ENCODE peak calls at places on chromosome 13, in six cellular contexts. J is heart left ventricle, P is heart right ventricle, F is mesenchymal stem cell, W is lower lobe of right lung, T is vagina. B is an unnamed sample. For H3K4me1 and H3K36me3, the result is how much of the 10 kb centered on the place peaks cover.

GRCh38 chr13:23963947-23964346 is 66.6 kb upstream of the C1QTNF9B start:
- DNase-seq in J (no peak), P (no peak), F (peak), W (no peak), T (no peak), B (no peak)

GRCh38 chr13:24218977-24219376 is 58.5 kb downstream of the SPATA13 start:
- DNase-seq in J (no peak), P (no peak), F (no peak), W (no peak), T (no peak), B (no peak)

GRCh38 chr13:23921451-23921888 is 24.2 kb upstream of the C1QTNF9B start:
- DNase-seq in J (no peak), P (no peak), F (peak), W (no peak), T (no peak), B (no peak)

GRCh38 chr13:93996471-93996870 is 483.0 kb downstream of the DCT start:
- DNase-seq in J (no peak), P (no peak), F (no peak), W (no peak), T (no peak), B (no peak)

GRCh38 chr13:95317037-95317989 is 16.1 kb upstream of the ABCC4 start:
- DNase-seq in J (no peak), P (no peak), F (peak), W (no peak), T (no peak), B (no peak)

GRCh38 chr13:43676320-43676719 is 110.5 kb downstream of the ENOX1 start:
- DNase-seq in J (no peak), P (no peak), F (no peak), W (no peak), T (no peak), B (no peak)

GRCh38 chr13:65605386-65605785 is 1624.8 kb downstream of the PCDH9 start:
- DNase-seq in J (no peak), P (no peak), F (peak), W (no peak), T (no peak), B (no peak)

GRCh38 chr13:27274631-27275030 is 4.0 kb downstream of the RASL11A start:
- DNase-seq in J (no peak), P (no peak), F (no peak), W (no peak), T (no peak), B (no peak)

GRCh38 chr13:76887070-76887563 is 912 bp upstream of the KCTD12 start:
- DNase-seq in J (peak), P (peak), F (no peak), W (no peak), T (no peak), B (no peak)

GRCh38 chr13:24463078-24463477 is 49.5 kb downstream of the PARP4 start:
- DNase-seq in J (no peak), P (no peak), F (no peak), W (no peak), T (no peak), B (no peak)

DNA sequence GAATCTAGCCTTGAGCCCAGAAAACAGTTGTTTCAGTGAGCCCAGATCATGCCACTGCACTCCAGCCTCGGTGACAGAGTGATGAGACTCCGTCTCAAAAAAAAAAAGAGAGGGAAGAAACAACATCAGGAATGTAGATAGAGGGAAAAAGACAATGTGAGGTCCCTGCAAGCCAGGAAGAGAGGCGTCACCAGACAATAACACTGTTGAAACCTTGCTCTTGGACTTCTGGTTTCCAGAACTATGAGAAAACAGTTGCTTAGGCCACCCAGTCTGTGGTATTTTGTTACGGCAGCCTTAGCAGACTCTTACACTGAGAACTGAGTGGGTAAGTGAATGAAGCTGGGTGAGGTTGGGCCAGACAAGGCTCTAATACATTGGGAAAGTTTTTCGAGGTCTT is 64.1 kb downstream of the TNFSF11 start:
- DNase-seq in J (no peak), P (no peak), F (no peak), W (no peak), T (no peak), B (no peak)
- H3K4me3 ChIP-seq in J (no peak), P (no peak), F (no peak), W (no peak), T (no peak), B (no peak)

GRCh38 chr13:46571189-46571901 is 18.4 kb downstream of the LRCH1 start:
- DNase-seq in J (no peak), P (no peak), F (peak), W (no peak), T (no peak), B (no peak)

GRCh38 chr13:46570273-46570672 is 17.3 kb downstream of the LRCH1 start:
- DNase-seq in J (no peak), P (no peak), F (no peak), W (no peak), T (no peak), B (no peak)

GRCh38 chr13:46567671-46568070 is 14.7 kb downstream of the LRCH1 start:
- DNase-seq in J (no peak), P (no peak), F (no peak), W (no peak), T (no peak), B (no peak)

GRCh38 chr13:46571941-46572340 is 19.0 kb downstream of the LRCH1 start:
- DNase-seq in J (no peak), P (no peak), F (no peak), W (no peak), T (no peak), B (no peak)

DNA sequence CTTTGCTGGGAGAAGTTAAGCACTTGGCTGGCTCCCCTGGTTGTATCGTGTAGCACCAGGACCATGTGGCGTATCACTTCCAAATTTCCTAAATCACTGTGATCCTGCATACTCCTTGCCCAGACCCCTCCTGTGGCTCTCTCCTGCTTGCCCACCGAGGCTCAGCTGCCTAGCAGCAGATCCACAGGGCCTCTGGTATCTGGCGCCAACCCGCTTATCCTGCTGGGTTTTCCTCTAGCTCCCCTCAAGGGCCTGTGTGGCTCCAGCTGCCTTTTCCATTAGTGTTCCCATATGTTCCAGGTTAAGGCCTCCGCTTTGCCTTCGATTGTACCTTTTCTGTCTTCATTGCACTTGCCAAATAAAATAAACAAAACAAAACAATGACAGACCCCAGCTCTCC is 16.5 kb downstream of the LRCH1 start:
- DNase-seq in J (no peak), P (no peak), F (no peak), W (no peak), T (no peak), B (no peak)
- H3K4me1 ChIP-seq in J (under half), P (under half), F (under half), W (under half), T (under half), B (under half)

GRCh38 chr13:113642563-113642962 is 15.4 kb downstream of the ATP4B start:
- DNase-seq in J (no peak), P (no peak), F (no peak), W (no peak), T (no peak), B (no peak)
- H3K36me3 ChIP-seq in J (under half), P (under half), F (under half), W (under half), T (under half), B (under half)

DNA sequence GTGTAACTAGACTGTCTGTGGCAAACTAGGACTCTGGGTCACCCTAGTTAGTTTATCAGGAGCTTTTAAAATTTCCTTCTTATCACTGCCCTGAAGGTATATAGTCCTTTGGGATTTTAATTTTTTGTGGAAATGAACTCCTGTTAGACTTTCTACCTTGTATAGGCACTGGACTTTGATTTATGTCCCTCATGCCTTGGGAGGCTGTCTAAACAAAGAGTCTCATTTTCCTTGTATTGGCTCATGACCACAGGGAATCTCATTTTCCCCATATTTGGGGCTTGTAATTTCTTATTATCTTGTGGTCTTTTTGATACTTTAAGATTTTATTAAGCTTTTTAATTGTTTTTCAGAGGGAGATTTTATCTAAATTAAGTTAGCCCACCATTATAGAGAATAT is 21.4 kb downstream of the KCTD4 start:
- DNase-seq in J (no peak), P (no peak), F (no peak), W (no peak), T (no peak), B (no peak)
- H3K4me3 ChIP-seq in J (no peak), P (no peak), F (no peak), W (no peak), T (no peak), B (no peak)

GRCh38 chr13:28410096-28410495 is 84.8 kb downstream of the FLT1 start:
- DNase-seq in J (no peak), P (no peak), F (no peak), W (no peak), T (no peak), B (no peak)

GRCh38 chr13:28411859-28412353 is 83.0 kb downstream of the FLT1 start:
- DNase-seq in J (no peak), P (no peak), F (peak), W (no peak), T (no peak), B (no peak)

GRCh38 chr13:28412981-28413380 is 81.9 kb downstream of the FLT1 start:
- DNase-seq in J (peak), P (peak), F (no peak), W (no peak), T (no peak), B (no peak)

GRCh38 chr13:28415994-28416411 is 78.9 kb downstream of the FLT1 start:
- DNase-seq in J (no peak), P (no peak), F (no peak), W (no peak), T (no peak), B (no peak)

GRCh38 chr13:28413999-28414398 is 80.9 kb downstream of the FLT1 start:
- DNase-seq in J (no peak), P (no peak), F (no peak), W (no peak), T (no peak), B (no peak)
- H3K4me1 ChIP-seq in J (under half), P (under half), F (under half), W (under half), T (under half), B (under half)

GRCh38 chr13:46041335-46041934 is 11.1 kb downstream of the ZC3H13 start:
- DNase-seq in J (no peak), P (no peak), F (no peak), W (no peak), T (no peak), B (no peak)
- H3K36me3 ChIP-seq in J (under half), P (half or more), F (under half), W (half or more), T (under half), B (under half)

DNA sequence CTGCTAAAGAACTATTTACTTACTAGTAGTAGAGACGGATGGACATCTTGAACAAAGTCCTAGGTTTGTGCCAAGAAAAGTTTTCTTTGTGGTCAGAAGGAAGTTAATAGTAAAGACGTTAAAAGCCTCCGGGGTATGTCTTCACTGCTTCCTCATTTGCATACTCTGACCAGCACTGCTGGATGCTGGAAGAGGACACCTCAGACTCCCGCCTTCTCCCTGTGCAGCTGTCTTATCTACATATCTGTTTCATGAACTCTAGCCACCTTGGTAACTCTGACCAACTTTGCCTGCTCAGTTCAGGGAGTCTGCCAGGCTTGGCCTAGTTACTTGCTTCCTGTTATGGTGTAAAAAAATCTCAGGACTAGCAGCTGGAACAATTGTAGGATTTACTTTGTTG is 1109.1 kb upstream of the MIR17HG start:
- DNase-seq in J (no peak), P (no peak), F (peak), W (no peak), T (no peak), B (no peak)
- H3K4me3 ChIP-seq in J (no peak), P (no peak), F (no peak), W (no peak), T (no peak), B (no peak)

DNA sequence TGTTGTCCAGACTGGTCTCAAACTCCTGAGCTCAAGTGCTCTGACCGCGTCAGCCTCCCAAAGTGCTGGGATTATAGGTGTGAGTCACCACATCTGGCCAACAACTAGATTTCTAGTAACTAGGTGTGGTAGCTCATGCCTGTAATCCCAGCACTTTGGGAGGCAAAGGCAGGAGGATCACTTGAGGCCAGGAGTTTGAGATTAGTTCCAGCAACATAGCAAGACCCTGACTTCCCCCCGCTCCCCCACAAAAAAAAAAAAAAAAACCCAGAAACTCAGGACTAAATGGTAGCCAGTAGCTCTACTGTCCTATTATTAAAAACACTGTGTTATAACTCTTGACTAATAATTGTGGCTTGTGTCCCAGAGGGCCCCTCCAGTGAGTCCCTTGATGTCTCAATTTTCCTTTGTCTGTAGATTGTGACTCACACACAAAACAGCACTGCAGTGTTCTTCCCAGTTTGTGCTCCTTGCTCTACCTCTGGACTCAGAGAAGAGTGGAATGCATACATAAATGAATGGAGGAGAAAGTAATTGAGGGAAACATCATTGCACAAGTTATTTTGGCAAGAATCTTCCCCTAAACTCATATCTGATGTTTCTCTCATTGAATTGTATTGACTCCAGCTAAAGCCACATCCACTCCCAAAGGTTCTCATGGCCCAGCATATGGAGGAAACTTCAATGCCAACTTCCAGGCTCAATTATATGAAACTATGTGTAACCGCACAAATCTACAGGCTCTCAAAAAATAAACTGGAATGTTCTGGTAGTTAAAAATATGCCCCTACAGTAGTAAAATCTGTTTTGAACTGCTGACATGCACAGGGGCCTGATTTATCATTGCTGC is 8.8 kb downstream of the TPT1 start:
- DNase-seq in J (no peak), P (no peak), F (peak), W (no peak), T (no peak), B (no peak)
- H3K4me1 ChIP-seq in J (under half), P (under half), F (under half), W (half or more), T (half or more), B (half or more)

B was measured in upper lobe of right lung.